ENCODE peak calls at places on chromosomes 3 and 15, in nine cellular contexts. N is fibroblast of lung, I is endothelial cell, O is Peyer's patch, K is SK-N-SH, W is stomach, Q is sigmoid colon, Z is neural crest cell, D is K562. J is an unnamed sample.

GRCh38 chr3:46878796-46879436 is 1.4 kb downstream of the PTH1R start:
- DNase-seq in N (no peak), I (no peak), O (no peak), K (peak; percentile 81), W (no peak), Q (no peak), Z (no peak), D (no peak), J (no peak)

GRCh38 chr15:48424076-48424475 is 92.8 kb downstream of the DUT start:
- DNase-seq in N (peak; percentile 36), I (no peak), O (no peak), K (no peak), W (no peak), Q (no peak), Z (no peak), D (no peak), J (no peak)

GRCh38 chr3:157865449-157865862 is 240.8 kb downstream of the SHOX2 start:
- DNase-seq in N (no peak), I (peak; percentile 87), O (peak; percentile 66), K (no peak), W (no peak), Q (no peak), Z (peak; percentile 22), D (peak; percentile 71), J (no peak)

GRCh38 chr15:44654858-44655257 is 8.6 kb downstream of the SPG11 start:
- DNase-seq in N (no peak), I (no peak), O (no peak), K (no peak), W (no peak), Q (no peak), Z (no peak), D (no peak), J (no peak)

GRCh38 chr3:193782280-193782654 is 189.3 kb downstream of the OPA1 start:
- DNase-seq in N (peak; percentile 84), I (no peak), O (no peak), K (no peak), W (peak; percentile 77), Q (no peak), Z (no peak), D (peak; percentile 78), J (no peak)

GRCh38 chr3:161851941-161852566 is 355.4 kb downstream of the OTOL1 start:
- DNase-seq in N (peak; percentile 30), I (peak; percentile 77), O (peak; percentile 53), K (peak; percentile 22), W (peak; percentile 57), Q (peak; percentile 42), Z (peak; percentile 56), D (peak; percentile 33), J (no peak)

GRCh38 chr3:33940149-33940548 is 141.7 kb downstream of the PDCD6IP start:
- DNase-seq in N (peak; percentile 30), I (no peak), O (no peak), K (no peak), W (no peak), Q (no peak), Z (no peak), D (peak; percentile 60), J (no peak)

GRCh38 chr15:52486003-52486996 is 42.4 kb downstream of the MYO5A start:
- DNase-seq in N (peak; percentile 65), I (no peak), O (no peak), K (no peak), W (no peak), Q (no peak), Z (peak; percentile 34), D (no peak), J (no peak)

GRCh38 chr3:138367912-138368311 is 19.5 kb downstream of the MRAS start:
- DNase-seq in N (peak; percentile 45), I (no peak), O (no peak), K (no peak), W (no peak), Q (peak; percentile 72), Z (no peak), D (no peak), J (no peak)

GRCh38 chr15:31393441-31394091 is 66.9 kb downstream of the KLF13 start:
- DNase-seq in N (no peak), I (no peak), O (peak; percentile 57), K (no peak), W (no peak), Q (peak; percentile 68), Z (no peak), D (no peak), J (no peak)

GRCh38 chr3:194548346-194549321 is 61.8 kb upstream of the ATP13A3 start:
- DNase-seq in N (peak; percentile 65), I (no peak), O (no peak), K (no peak), W (no peak), Q (no peak), Z (no peak), D (no peak), J (no peak)

GRCh38 chr15:57992761-57993295 is 72.7 kb downstream of the ALDH1A2 start:
- DNase-seq in N (no peak), I (no peak), O (no peak), K (no peak), W (no peak), Q (no peak), Z (no peak), D (no peak), J (no peak)

GRCh38 chr3:21390136-21390535 is 360.9 kb downstream of the ZNF385D start:
- DNase-seq in N (peak; percentile 98), I (no peak), O (no peak), K (no peak), W (no peak), Q (no peak), Z (no peak), D (no peak), J (no peak)

GRCh38 chr3:14885307-14885706 is 62.1 kb upstream of the NR2C2 start:
- DNase-seq in N (no peak), I (no peak), O (no peak), K (no peak), W (peak; percentile 75), Q (no peak), Z (no peak), D (peak; percentile 14), J (no peak)

GRCh38 chr3:37997321-37997720 is 6.7 kb downstream of the VILL start:
- DNase-seq in N (no peak), I (no peak), O (peak; percentile 46), K (no peak), W (peak; percentile 23), Q (peak; percentile 66), Z (no peak), D (no peak), J (no peak)

GRCh38 chr15:71538181-71538580 is 272.2 kb upstream of the NR2E3 start:
- DNase-seq in N (peak; percentile 40), I (no peak), O (no peak), K (no peak), W (no peak), Q (no peak), Z (no peak), D (no peak), J (no peak)

GRCh38 chr15:56806147-56806536 is 72.8 kb upstream of the ZNF280D start:
- DNase-seq in N (no peak), I (no peak), O (no peak), K (no peak), W (no peak), Q (no peak), Z (no peak), D (no peak), J (no peak)

GRCh38 chr3:13191016-13191415 is 117.8 kb upstream of the IQSEC1 start:
- DNase-seq in N (no peak), I (no peak), O (peak; percentile 41), K (no peak), W (no peak), Q (no peak), Z (no peak), D (no peak), J (no peak)

GRCh38 chr3:159252274-159252673 is 450.4 kb downstream of the MFSD1 start:
- DNase-seq in N (peak; percentile 85), I (no peak), O (no peak), K (no peak), W (no peak), Q (no peak), Z (no peak), D (no peak), J (no peak)

GRCh38 chr3:159253860-159254259 is 452.0 kb downstream of the MFSD1 start:
- DNase-seq in N (peak; percentile 20), I (no peak), O (no peak), K (no peak), W (no peak), Q (no peak), Z (no peak), D (no peak), J (no peak)

GRCh38 chr3:159250961-159251360 is 449.1 kb downstream of the MFSD1 start:
- DNase-seq in N (peak; percentile 31), I (no peak), O (no peak), K (no peak), W (no peak), Q (no peak), Z (no peak), D (no peak), J (no peak)

GRCh38 chr3:159249472-159250131 is 447.7 kb downstream of the MFSD1 start:
- DNase-seq in N (no peak), I (no peak), O (no peak), K (no peak), W (no peak), Q (no peak), Z (no peak), D (no peak), J (no peak)

GRCh38 chr3:159252772-159253384 is 451.0 kb downstream of the MFSD1 start:
- DNase-seq in N (peak; percentile 67), I (peak; percentile 15), O (no peak), K (peak; percentile 36), W (no peak), Q (no peak), Z (peak; percentile 8), D (peak; percentile 52), J (no peak)
- TF ChIP-seq CTCF in N (peak; percentile 62), I (peak; percentile 96), O (no peak), K (peak; percentile 93), W (no peak), Q (no peak), Z (peak; percentile 84), D (peak; percentile 65), J (peak; percentile 61)

GRCh38 chr3:50174947-50175524 is 16.4 kb upstream of the GNAT1 start:
- DNase-seq in N (no peak), I (no peak), O (no peak), K (no peak), W (no peak), Q (no peak), Z (no peak), D (no peak), J (no peak)
- TF ChIP-seq CTCF in N (no peak), I (no peak), O (no peak), K (no peak), W (no peak), Q (no peak), Z (no peak), D (no peak), J (no peak)

DNA sequence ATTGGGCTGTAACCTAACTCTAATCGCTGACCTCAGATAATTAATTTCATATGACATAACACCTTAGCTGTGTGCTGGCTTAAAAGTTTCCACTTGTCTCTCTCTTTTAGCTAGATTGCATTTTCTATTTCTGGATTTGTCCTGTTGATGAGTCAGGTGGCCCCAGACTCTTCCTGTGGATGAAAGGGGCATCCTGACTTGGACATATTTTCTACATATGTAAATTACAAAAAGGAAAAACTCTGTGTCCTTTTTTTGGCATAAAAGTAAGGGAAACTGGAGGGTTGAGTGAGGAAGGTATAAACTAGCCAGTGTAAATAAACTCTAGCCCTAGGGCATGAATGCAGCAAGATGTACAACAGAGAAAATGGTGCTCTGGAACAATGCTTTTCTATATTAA is 11.2 kb upstream of the FILIP1L start:
- DNase-seq in N (peak; percentile 32), I (no peak), O (no peak), K (no peak), W (no peak), Q (no peak), Z (no peak), D (no peak), J (no peak)
- TF ChIP-seq CTCF in N (no peak), I (no peak), O (no peak), K (no peak), W (no peak), Q (no peak), Z (no peak), D (no peak), J (no peak)

GRCh38 chr15:25800761-25801515 is 62.2 kb downstream of the ATP10A start:
- DNase-seq in N (no peak), I (no peak), O (no peak), K (no peak), W (no peak), Q (no peak), Z (no peak), D (no peak), J (no peak)
- TF ChIP-seq CTCF in N (no peak), I (no peak), O (no peak), K (no peak), W (no peak), Q (no peak), Z (no peak), D (no peak), J (no peak)

J was measured in D721Med.